ENCODE peak calls at places on chromosomes 11 and 22, in ten cellular contexts. F, K, X, G, Z, W, M, R, Q and B are unnamed samples.

GRCh38 chr22:35611891-35612576 is 5.1 kb downstream of the MB start:
- DNase-seq in F (no peak), K (peak), X (peak), G (peak), Z (peak), W (no peak), M (no peak), R (no peak), Q (no peak), B (no peak)

GRCh38 chr11:19769820-19770219 is 57.2 kb downstream of the NAV2 start:
- DNase-seq in F (no peak), K (no peak), X (no peak), G (no peak), Z (no peak), W (no peak), M (no peak), R (no peak), Q (no peak), B (no peak)

GRCh38 chr11:67179892-67180490 is 60.9 kb downstream of the KDM2A start:
- DNase-seq in F (no peak), K (no peak), X (no peak), G (no peak), Z (no peak), W (no peak), M (no peak), R (no peak), Q (no peak), B (no peak)

GRCh38 chr11:12410006-12410728 is 32.8 kb downstream of the PARVA start:
- DNase-seq in F (no peak), K (no peak), X (no peak), G (no peak), Z (peak), W (no peak), M (no peak), R (no peak), Q (no peak), B (no peak)

GRCh38 chr22:45777046-45777851 is 105.6 kb downstream of the ATXN10 start:
- DNase-seq in F (no peak), K (no peak), X (no peak), G (no peak), Z (no peak), W (no peak), M (no peak), R (no peak), Q (no peak), B (no peak)

GRCh38 chr11:130488187-130489026 is 40.0 kb downstream of the ADAMTS15 start:
- DNase-seq in F (no peak), K (no peak), X (no peak), G (no peak), Z (no peak), W (no peak), M (no peak), R (no peak), Q (no peak), B (no peak)

GRCh38 chr11:76802621-76803020 is 19.5 kb downstream of the TSKU start:
- DNase-seq in F (no peak), K (no peak), X (peak), G (peak), Z (no peak), W (no peak), M (no peak), R (no peak), Q (peak), B (no peak)

GRCh38 chr11:86954288-86955110 is 696 bp downstream of the FZD4 start:
- DNase-seq in F (peak), K (peak), X (no peak), G (no peak), Z (peak), W (peak), M (no peak), R (no peak), Q (no peak), B (no peak)

GRCh38 chr11:120854988-120855387 is 168.9 kb upstream of the TBCEL start:
- DNase-seq in F (no peak), K (no peak), X (no peak), G (no peak), Z (no peak), W (no peak), M (no peak), R (no peak), Q (no peak), B (no peak)

GRCh38 chr11:36254739-36255138 is 34.5 kb downstream of the COMMD9 start:
- DNase-seq in F (no peak), K (no peak), X (no peak), G (no peak), Z (no peak), W (no peak), M (no peak), R (no peak), Q (no peak), B (no peak)

GRCh38 chr11:120938255-120938654 is 85.6 kb upstream of the TBCEL start:
- DNase-seq in F (no peak), K (no peak), X (no peak), G (no peak), Z (no peak), W (no peak), M (no peak), R (no peak), Q (no peak), B (no peak)

GRCh38 chr11:42646959-42647358 is 664.8 kb upstream of the API5 start:
- DNase-seq in F (no peak), K (no peak), X (no peak), G (no peak), Z (no peak), W (no peak), M (no peak), R (no peak), Q (no peak), B (no peak)

GRCh38 chr11:1645357-1645821 is 15.8 kb downstream of the KRTAP5-5 start:
- DNase-seq in F (no peak), K (no peak), X (no peak), G (no peak), Z (no peak), W (no peak), M (no peak), R (no peak), Q (no peak), B (no peak)

GRCh38 chr11:34564807-34565241 is 51.2 kb upstream of the ELF5 start:
- DNase-seq in F (no peak), K (no peak), X (peak), G (peak), Z (no peak), W (no peak), M (no peak), R (no peak), Q (peak), B (no peak)

GRCh38 chr22:23862103-23862502 is 4.4 kb downstream of the SLC2A11 start:
- DNase-seq in F (no peak), K (no peak), X (no peak), G (peak), Z (no peak), W (peak), M (peak), R (no peak), Q (peak), B (no peak)

GRCh38 chr22:45082795-45083194 is 73.0 kb upstream of the PHF21B start:
- DNase-seq in F (no peak), K (no peak), X (no peak), G (no peak), Z (no peak), W (peak), M (no peak), R (no peak), Q (no peak), B (no peak)

GRCh38 chr11:16862733-16863132 is 124.3 kb downstream of the C11orf58 start:
- DNase-seq in F (no peak), K (no peak), X (no peak), G (no peak), Z (no peak), W (no peak), M (no peak), R (no peak), Q (no peak), B (no peak)

GRCh38 chr11:114063829-114064201 is 4.3 kb downstream of the ZBTB16 start:
- DNase-seq in F (no peak), K (no peak), X (no peak), G (no peak), Z (peak), W (no peak), M (no peak), R (no peak), Q (no peak), B (no peak)

GRCh38 chr11:62025429-62026105 is 58.1 kb upstream of the FTH1 start:
- DNase-seq in F (no peak), K (peak), X (peak), G (peak), Z (peak), W (peak), M (peak), R (no peak), Q (peak), B (peak)

GRCh38 chr11:98358551-98358950 is 662.2 kb upstream of the CNTN5 start:
- DNase-seq in F (no peak), K (no peak), X (no peak), G (no peak), Z (no peak), W (no peak), M (no peak), R (no peak), Q (no peak), B (no peak)

GRCh38 chr22:49562685-49563249 is 264.9 kb downstream of the BRD1 start:
- DNase-seq in F (no peak), K (no peak), X (no peak), G (no peak), Z (no peak), W (no peak), M (no peak), R (no peak), Q (no peak), B (no peak)

GRCh38 chr11:12086271-12087074 is 23.9 kb upstream of the MICAL2 start:
- DNase-seq in F (no peak), K (peak), X (no peak), G (no peak), Z (peak), W (no peak), M (peak), R (no peak), Q (peak), B (peak)

GRCh38 chr11:36394056-36394455 is 98.0 kb downstream of the PRR5L start:
- DNase-seq in F (no peak), K (no peak), X (no peak), G (no peak), Z (no peak), W (no peak), M (no peak), R (no peak), Q (no peak), B (no peak)

GRCh38 chr11:8545698-8546366 is 48.2 kb downstream of the STK33 start:
- DNase-seq in F (no peak), K (no peak), X (no peak), G (no peak), Z (no peak), W (no peak), M (no peak), R (no peak), Q (no peak), B (no peak)

GRCh38 chr11:39965701-39966100 is 1493.8 kb downstream of the LRRC4C start:
- DNase-seq in F (no peak), K (no peak), X (no peak), G (no peak), Z (no peak), W (no peak), M (no peak), R (no peak), Q (no peak), B (no peak)

GRCh38 chr11:44931466-44931865 is 19.2 kb downstream of the TP53I11 start:
- DNase-seq in F (no peak), K (no peak), X (no peak), G (no peak), Z (no peak), W (no peak), M (no peak), R (no peak), Q (no peak), B (no peak)

GRCh38 chr11:19241260-19242183 is 777 bp upstream of the E2F8 start:
- DNase-seq in F (peak), K (peak), X (no peak), G (no peak), Z (peak), W (peak), M (no peak), R (no peak), Q (peak), B (no peak)

GRCh38 chr11:1304376-1304775 is 5.1 kb downstream of the TOLLIP start:
- DNase-seq in F (no peak), K (peak), X (no peak), G (no peak), Z (no peak), W (peak), M (no peak), R (no peak), Q (peak), B (peak)

GRCh38 chr11:1121343-1122331 is 36.1 kb upstream of the MUC5AC start:
- DNase-seq in F (peak), K (peak), X (no peak), G (no peak), Z (peak), W (no peak), M (no peak), R (no peak), Q (peak), B (peak)

GRCh38 chr11:57571631-57572030 is 4.2 kb upstream of the UBE2L6 start:
- DNase-seq in F (no peak), K (no peak), X (no peak), G (no peak), Z (no peak), W (no peak), M (no peak), R (no peak), Q (no peak), B (no peak)

GRCh38 chr11:93921695-93922468 is 71.5 kb upstream of the VSTM5 start:
- DNase-seq in F (peak), K (peak), X (no peak), G (no peak), Z (no peak), W (peak), M (peak), R (peak), Q (peak), B (peak)

GRCh38 chr11:31844351-31844750 is 33.2 kb upstream of the PAX6 start:
- DNase-seq in F (no peak), K (no peak), X (no peak), G (no peak), Z (no peak), W (no peak), M (no peak), R (no peak), Q (no peak), B (no peak)

GRCh38 chr22:38085056-38085455 is 1.1 kb upstream of the SLC16A8 start:
- DNase-seq in F (no peak), K (no peak), X (no peak), G (no peak), Z (no peak), W (no peak), M (no peak), R (no peak), Q (no peak), B (no peak)

GRCh38 chr22:42275176-42275575 is 4.7 kb upstream of the TCF20 start:
- DNase-seq in F (no peak), K (no peak), X (no peak), G (no peak), Z (peak), W (no peak), M (no peak), R (no peak), Q (no peak), B (no peak)

DNA sequence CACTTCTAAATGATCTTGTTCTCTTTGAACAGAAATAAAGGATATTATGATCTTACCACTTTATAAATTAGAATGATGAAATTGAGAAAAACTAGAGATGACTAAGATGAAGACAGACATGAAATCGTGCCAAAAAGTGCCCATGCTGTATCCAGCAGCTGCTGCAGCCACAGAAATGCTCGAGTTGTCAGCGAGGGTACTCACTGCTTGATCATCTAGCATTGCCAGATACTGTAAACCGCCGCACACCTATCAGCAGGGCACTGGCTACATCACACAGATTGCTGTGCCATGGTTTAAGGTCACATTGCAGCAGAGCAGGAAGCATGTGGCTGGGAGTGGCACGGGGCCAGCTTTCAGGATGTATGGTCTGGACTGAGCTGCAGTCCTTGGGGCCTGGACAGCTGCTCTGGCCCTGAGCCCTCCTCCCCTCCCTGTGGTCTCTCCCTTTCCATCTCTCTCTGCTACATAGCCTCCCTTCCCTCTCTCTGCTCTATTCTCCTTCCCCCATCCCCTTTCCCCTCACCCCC is 51.0 kb upstream of the SEPTIN5 start:
- DNase-seq in F (no peak), K (peak), X (peak), G (no peak), Z (no peak), W (no peak), M (no peak), R (no peak), Q (peak), B (peak)
- TF ChIP-seq POLR2AphosphoS5 in F (no peak), K (no peak), X (no peak), G (no peak), Z (no peak), W (no peak), M (no peak), R (no peak), Q (no peak), B (no peak)

GRCh38 chr11:118008271-118008903 is 22.2 kb downstream of the IL10RA start:
- DNase-seq in F (no peak), K (no peak), X (no peak), G (no peak), Z (no peak), W (no peak), M (no peak), R (no peak), Q (no peak), B (no peak)

GRCh38 chr11:118005224-118006152 is 19.3 kb downstream of the IL10RA start:
- DNase-seq in F (no peak), K (peak), X (no peak), G (no peak), Z (no peak), W (peak), M (no peak), R (no peak), Q (no peak), B (no peak)

GRCh38 chr11:118004543-118005223 is 18.5 kb downstream of the IL10RA start:
- DNase-seq in F (no peak), K (no peak), X (no peak), G (no peak), Z (no peak), W (peak), M (no peak), R (no peak), Q (no peak), B (no peak)

GRCh38 chr11:118007040-118007439 is 20.8 kb downstream of the IL10RA start:
- DNase-seq in F (no peak), K (no peak), X (no peak), G (no peak), Z (no peak), W (peak), M (no peak), R (no peak), Q (no peak), B (no peak)

GRCh38 chr11:118006153-118006534 is 19.9 kb downstream of the IL10RA start:
- DNase-seq in F (no peak), K (no peak), X (no peak), G (no peak), Z (no peak), W (no peak), M (no peak), R (no peak), Q (no peak), B (no peak)
- TF ChIP-seq POLR2AphosphoS5 in F (no peak), K (no peak), X (no peak), G (no peak), Z (no peak), W (no peak), M (no peak), R (no peak), Q (no peak), B (no peak)

GRCh38 chr22:43823911-43824665 is 12.0 kb upstream of the EFCAB6 start:
- DNase-seq in F (no peak), K (no peak), X (no peak), G (no peak), Z (no peak), W (no peak), M (no peak), R (no peak), Q (no peak), B (peak)
- TF ChIP-seq POLR2AphosphoS5 in F (no peak), K (no peak), X (no peak), G (no peak), Z (no peak), W (no peak), M (no peak), R (no peak), Q (no peak), B (no peak)

GRCh38 chr11:122711362-122711761 is 55.8 kb downstream of the UBASH3B start:
- DNase-seq in F (no peak), K (no peak), X (no peak), G (no peak), Z (peak), W (no peak), M (no peak), R (no peak), Q (no peak), B (no peak)
- TF ChIP-seq POLR2AphosphoS5 in F (no peak), K (no peak), X (no peak), G (no peak), Z (no peak), W (no peak), M (no peak), R (no peak), Q (no peak), B (no peak)

DNA sequence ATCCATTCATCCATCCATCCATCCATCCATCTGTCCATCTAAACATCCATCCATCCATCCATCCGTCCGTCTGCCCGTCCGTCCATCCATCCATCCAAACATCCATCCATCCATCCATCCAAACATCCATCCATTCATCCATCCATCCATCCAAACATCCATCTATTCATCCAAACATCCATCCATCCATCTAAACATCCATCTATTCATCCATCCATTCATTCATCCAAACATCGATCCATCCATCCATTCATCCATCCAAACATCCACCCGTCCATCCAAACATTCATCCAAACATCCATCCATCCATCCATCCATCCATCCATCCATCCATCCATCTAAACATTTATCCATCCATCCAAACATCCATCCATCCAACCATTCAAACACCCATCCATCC is 45.3 kb upstream of the SMIM38 start:
- DNase-seq in F (no peak), K (no peak), X (no peak), G (no peak), Z (no peak), W (no peak), M (no peak), R (no peak), Q (no peak), B (no peak)
- TF ChIP-seq POLR2AphosphoS5 in F (no peak), K (no peak), X (no peak), G (no peak), Z (no peak), W (no peak), M (no peak), R (no peak), Q (no peak), B (no peak)